ENCODE peak calls at places on chromosomes 7 and 10, in five cellular contexts. One of them, this sample, is unnamed.

GRCh38 chr7:24005517-24005916 is 278.5 kb upstream of the NPY start:
- DNase-seq in right lobe of liver: no peak
- DNase-seq in IMR-90: no peak
- DNase-seq in ovary: no peak
- DNase-seq in suprapubic skin: no peak
- DNase-seq in this sample: no peak

GRCh38 chr7:114158275-114158674 is 239.5 kb upstream of the PPP1R3A start:
- DNase-seq in right lobe of liver: no peak
- DNase-seq in IMR-90: no peak
- DNase-seq in ovary: no peak
- DNase-seq in suprapubic skin: no peak
- DNase-seq in this sample: no peak

GRCh38 chr10:99908512-99908911 is 101.2 kb downstream of the DNMBP start:
- DNase-seq in right lobe of liver: no peak
- DNase-seq in IMR-90: peak; percentile 36
- DNase-seq in ovary: no peak
- DNase-seq in suprapubic skin: no peak
- DNase-seq in this sample: no peak

GRCh38 chr10:74058658-74059057 is 60.7 kb downstream of the VCL start:
- DNase-seq in right lobe of liver: no peak
- DNase-seq in IMR-90: no peak
- DNase-seq in ovary: no peak
- DNase-seq in suprapubic skin: no peak
- DNase-seq in this sample: no peak

GRCh38 chr10:71635251-71635866 is 84.2 kb downstream of the C10orf105 start:
- DNase-seq in right lobe of liver: no peak
- DNase-seq in IMR-90: no peak
- DNase-seq in ovary: no peak
- DNase-seq in suprapubic skin: no peak
- DNase-seq in this sample: no peak

GRCh38 chr10:52212802-52213510 is 101.1 kb upstream of the DKK1 start:
- DNase-seq in right lobe of liver: no peak
- DNase-seq in IMR-90: no peak
- DNase-seq in ovary: no peak
- DNase-seq in suprapubic skin: no peak
- DNase-seq in this sample: no peak

GRCh38 chr7:111091623-111092370 is 870 bp downstream of the LRRN3 start:
- DNase-seq in right lobe of liver: no peak
- DNase-seq in IMR-90: no peak
- DNase-seq in ovary: no peak
- DNase-seq in suprapubic skin: no peak
- DNase-seq in this sample: no peak

GRCh38 chr7:98086231-98086855 is 20.3 kb upstream of the LMTK2 start:
- DNase-seq in right lobe of liver: peak; percentile 83
- DNase-seq in IMR-90: no peak
- DNase-seq in ovary: no peak
- DNase-seq in suprapubic skin: peak; percentile 82
- DNase-seq in this sample: no peak

GRCh38 chr10:22442468-22442867 is 97.2 kb downstream of the SPAG6 start:
- DNase-seq in right lobe of liver: no peak
- DNase-seq in IMR-90: no peak
- DNase-seq in ovary: no peak
- DNase-seq in suprapubic skin: no peak
- DNase-seq in this sample: no peak

GRCh38 chr10:86317949-86318725 is 48.5 kb downstream of the GRID1 start:
- DNase-seq in right lobe of liver: peak; percentile 28
- DNase-seq in IMR-90: no peak
- DNase-seq in ovary: no peak
- DNase-seq in suprapubic skin: peak; percentile 71
- DNase-seq in this sample: no peak

GRCh38 chr10:80986596-80986995 is 448.9 kb downstream of the SH2D4B start:
- DNase-seq in right lobe of liver: no peak
- DNase-seq in IMR-90: no peak
- DNase-seq in ovary: no peak
- DNase-seq in suprapubic skin: no peak
- DNase-seq in this sample: no peak

GRCh38 chr10:125389648-125390047 is 229.3 kb upstream of the CTBP2 start:
- DNase-seq in right lobe of liver: no peak
- DNase-seq in IMR-90: no peak
- DNase-seq in ovary: no peak
- DNase-seq in suprapubic skin: no peak
- DNase-seq in this sample: no peak

GRCh38 chr7:116598846-116599245 is 73.2 kb upstream of the MET start:
- DNase-seq in right lobe of liver: no peak
- DNase-seq in IMR-90: no peak
- DNase-seq in ovary: no peak
- DNase-seq in suprapubic skin: no peak
- DNase-seq in this sample: no peak

GRCh38 chr10:100872034-100872791 is 40.5 kb upstream of the SLF2 start:
- DNase-seq in right lobe of liver: no peak
- DNase-seq in IMR-90: peak; percentile 77
- DNase-seq in ovary: no peak
- DNase-seq in suprapubic skin: no peak
- DNase-seq in this sample: no peak

DNA sequence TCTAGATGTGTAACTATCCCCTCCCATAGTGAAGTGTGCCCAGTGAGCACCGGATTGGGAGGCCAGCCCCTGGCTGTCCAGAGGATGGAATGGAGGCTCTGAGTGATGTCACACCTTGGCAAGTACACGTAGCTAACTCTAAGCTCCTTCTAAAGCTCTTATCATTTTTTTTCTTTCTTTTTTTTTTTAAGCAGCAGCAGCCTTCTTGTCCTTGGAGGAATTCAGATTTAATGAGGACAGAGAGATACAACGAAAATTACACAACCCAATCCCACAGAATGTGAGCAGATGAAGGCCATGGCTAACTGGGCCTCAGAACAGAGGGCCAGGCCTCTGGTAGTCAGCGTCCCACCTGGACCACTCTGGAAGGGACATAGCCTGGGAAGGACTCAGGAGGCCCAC is 11.3 kb downstream of the TNS3 start:
- DNase-seq in right lobe of liver: no peak
- DNase-seq in IMR-90: peak; percentile 84
- DNase-seq in ovary: peak; percentile 78
- DNase-seq in suprapubic skin: no peak
- DNase-seq in this sample: no peak
- H3K27ac ChIP-seq in right lobe of liver: peak overlapping the region; percentile 60
- H3K27ac ChIP-seq in IMR-90: peak overlapping the region; percentile 25
- H3K27ac ChIP-seq in ovary: peak overlapping the region; percentile 60
- H3K27ac ChIP-seq in suprapubic skin: peak overlapping the region; percentile 82
- H3K27ac ChIP-seq in this sample: peak overlapping the region; percentile 70

GRCh38 chr7:69062020-69062760 is 536.1 kb upstream of the AUTS2 start:
- DNase-seq in right lobe of liver: no peak
- DNase-seq in IMR-90: peak; percentile 37
- DNase-seq in ovary: no peak
- DNase-seq in suprapubic skin: no peak
- DNase-seq in this sample: no peak
- TF ChIP-seq POLR2A in right lobe of liver: no peak
- TF ChIP-seq POLR2A in IMR-90: no peak
- TF ChIP-seq POLR2A in ovary: no peak
- TF ChIP-seq POLR2A in suprapubic skin: no peak
- TF ChIP-seq POLR2A in this sample: no peak

GRCh38 chr7:1231214-1232102 is 1.2 kb upstream of the UNCX start:
- DNase-seq in right lobe of liver: no peak
- DNase-seq in IMR-90: no peak
- DNase-seq in ovary: no peak
- DNase-seq in suprapubic skin: no peak
- DNase-seq in this sample: no peak
- H3K4me1 ChIP-seq in right lobe of liver: no peaks in the 10 kb centered on the region
- H3K4me1 ChIP-seq in IMR-90: no peaks in the 10 kb centered on the region
- H3K4me1 ChIP-seq in ovary: no peaks in the 10 kb centered on the region
- H3K4me1 ChIP-seq in suprapubic skin: peaks cover 40% of the 10 kb centered on the region
- H3K4me1 ChIP-seq in this sample: peaks cover 5% of the 10 kb centered on the region

DNA sequence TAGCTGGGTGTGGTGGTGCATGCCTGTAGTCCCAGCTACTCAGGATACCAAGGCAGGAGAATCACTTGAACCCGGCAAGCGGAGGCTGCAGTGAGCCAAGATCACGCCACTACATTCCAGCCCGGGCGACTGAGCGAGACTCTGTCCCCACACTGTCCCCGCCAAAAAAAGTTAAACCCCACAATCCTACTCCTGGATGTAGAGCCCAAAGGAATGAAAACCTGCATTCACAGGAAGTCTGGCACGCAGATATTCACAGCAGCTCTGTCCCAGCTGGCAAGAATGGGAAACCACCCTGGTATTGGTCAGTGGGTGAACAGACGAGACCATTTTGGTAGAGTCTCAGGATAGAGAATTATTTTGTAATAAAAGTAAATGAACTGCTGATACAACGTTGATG is 225.2 kb downstream of the MAD1L1 start:
- DNase-seq in right lobe of liver: peak; percentile 13
- DNase-seq in IMR-90: no peak
- DNase-seq in ovary: no peak
- DNase-seq in suprapubic skin: peak; percentile 47
- DNase-seq in this sample: no peak
- H3K27ac ChIP-seq in right lobe of liver: no peak overlapping the region
- H3K27ac ChIP-seq in IMR-90: no peak overlapping the region
- H3K27ac ChIP-seq in ovary: no peak overlapping the region
- H3K27ac ChIP-seq in suprapubic skin: no peak overlapping the region
- H3K27ac ChIP-seq in this sample: no peak overlapping the region